ENCODE peak calls at places on chromosome 11, in five cellular contexts. Y, H, K, D and N are unnamed samples.

GRCh38 chr11:69803604-69804218 is 15.5 kb downstream of the FGF3 start:
- DNase-seq in K (no peak), H (no peak), D (no peak), Y (no peak), N (no peak)

GRCh38 chr11:2276999-2277328 is 6.6 kb upstream of the ASCL2 start:
- DNase-seq in H (no peak), D (no peak), Y (no peak), K (no peak), N (no peak)

GRCh38 chr11:86606270-86606848 is 66.1 kb downstream of the ME3 start:
- DNase-seq in Y (no peak), H (no peak), K (no peak), D (no peak), N (no peak)

GRCh38 chr11:15779518-15779917 is 576.8 kb downstream of the SOX6 start:
- DNase-seq in K (no peak), D (no peak), H (no peak), Y (peak), N (no peak)

GRCh38 chr11:115360186-115360824 is 143.9 kb downstream of the CADM1 start:
- DNase-seq in Y (peak), K (no peak), D (no peak), H (no peak), N (no peak)

GRCh38 chr11:67055812-67056211 is 835 bp upstream of the RHOD start:
- DNase-seq in H (peak), Y (peak), K (no peak), D (no peak), N (no peak)

GRCh38 chr11:5891216-5891800 is 1.7 kb upstream of the OR52E5 start:
- DNase-seq in Y (peak), K (peak), D (peak), H (peak), N (no peak)

GRCh38 chr11:117094776-117095175 is 3.5 kb downstream of the SIK3 start:
- DNase-seq in H (peak), Y (peak), K (no peak), D (peak), N (no peak)

GRCh38 chr11:70861534-70861933 is 390.8 kb downstream of the SHANK2 start:
- DNase-seq in H (no peak), Y (no peak), K (no peak), D (no peak), N (no peak)

GRCh38 chr11:72924568-72925190 is 110.5 kb downstream of the ATG16L2 start:
- DNase-seq in Y (peak), D (peak), K (peak), H (peak), N (no peak)

GRCh38 chr11:119316017-119316728 is 757 bp downstream of the MCAM start:
- DNase-seq in Y (no peak), K (no peak), H (no peak), D (no peak), N (no peak)

GRCh38 chr11:102478660-102479245 is 26.2 kb upstream of the TMEM123 start:
- DNase-seq in K (no peak), H (no peak), D (no peak), Y (no peak), N (no peak)

GRCh38 chr11:86632499-86633269 is 39.7 kb downstream of the ME3 start:
- DNase-seq in Y (peak), K (peak), D (peak), H (peak), N (no peak)

DNA sequence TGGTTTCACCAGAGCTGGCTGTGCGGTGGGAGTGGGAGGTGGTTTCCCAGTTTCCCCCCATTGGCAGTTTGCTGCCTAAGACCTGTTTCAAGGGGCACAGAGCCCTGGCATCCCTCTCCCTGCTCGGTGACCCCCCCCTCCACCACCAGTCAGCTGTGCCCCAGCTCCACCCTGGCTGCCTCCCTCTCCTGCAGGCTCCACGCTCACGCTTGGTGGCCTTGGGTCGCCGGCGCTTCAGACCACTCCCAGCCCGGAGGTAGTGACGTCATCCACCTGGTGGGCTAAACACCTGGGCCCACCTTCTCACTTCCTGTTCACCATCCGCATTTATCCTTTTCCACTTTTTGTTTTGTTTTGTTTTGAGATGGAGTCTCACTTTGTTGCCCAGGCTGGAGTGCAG is 7.8 kb downstream of the GAL start:
- DNase-seq in D (no peak), K (no peak), Y (no peak), H (no peak), N (no peak)
- TF ChIP-seq CTCF in D (no peak), K (no peak), Y (no peak), H (no peak), N (no peak)

GRCh38 chr11:62373464-62374110 is 36.3 kb downstream of the ASRGL1 start:
- DNase-seq in D (no peak), Y (no peak), H (no peak), K (no peak), N (no peak)
- TF ChIP-seq CTCF in D (no peak), Y (no peak), H (no peak), K (no peak), N (peak)

GRCh38 chr11:79080506-79080905 is 360.3 kb downstream of the TENM4 start:
- DNase-seq in H (no peak), K (no peak), D (peak), Y (peak), N (no peak)
- TF ChIP-seq CTCF in H (no peak), K (no peak), D (no peak), Y (no peak), N (no peak)

DNA sequence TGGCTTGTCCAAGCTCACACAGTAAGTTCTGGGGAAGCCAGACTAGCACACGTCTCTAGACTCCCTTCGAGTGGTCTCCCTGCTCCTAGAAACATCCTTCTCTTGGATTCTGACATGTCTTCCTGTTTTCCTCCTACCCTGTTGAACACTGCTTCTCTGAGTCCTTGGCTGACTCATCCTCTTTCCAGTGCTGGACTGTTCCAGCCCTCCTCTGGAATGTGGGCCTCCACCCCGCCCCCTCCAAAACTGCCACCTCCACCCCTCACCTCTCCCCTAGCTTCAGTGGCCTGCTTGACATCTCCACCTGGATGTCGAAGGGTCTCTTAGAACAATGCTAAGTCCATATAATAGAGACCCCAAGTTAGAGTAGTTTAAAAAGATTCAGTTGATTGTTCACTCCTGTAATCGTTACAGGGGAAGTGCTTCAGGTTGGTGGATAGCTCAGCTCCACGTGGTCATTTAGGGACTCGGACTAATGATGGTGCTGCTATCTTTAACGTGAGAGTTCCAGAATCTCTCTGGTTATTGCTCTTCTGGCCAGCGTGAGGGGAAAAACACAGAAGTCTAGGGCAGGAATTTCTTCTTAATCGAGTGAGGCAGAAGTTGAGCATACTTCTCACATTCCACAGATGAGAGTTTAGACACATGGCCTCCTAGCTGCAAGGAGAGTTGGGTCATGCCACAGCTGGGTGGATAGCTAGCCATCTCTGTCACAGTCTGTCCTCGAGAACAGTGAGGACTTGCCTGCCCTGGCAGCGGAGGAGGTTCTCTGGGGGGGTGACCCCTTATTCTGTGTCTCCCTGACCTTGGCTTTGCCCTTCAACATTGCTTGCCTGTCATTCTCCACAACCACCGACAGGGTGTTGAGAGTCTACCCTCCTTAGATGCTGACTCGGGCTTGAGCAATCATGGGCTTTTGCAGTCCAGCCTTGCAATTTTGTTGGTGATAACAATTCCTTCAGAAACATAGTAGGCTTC is 4.7 kb upstream of the C11orf96 start:
- DNase-seq in K (peak), Y (peak), D (peak), H (peak), N (no peak)
- TF ChIP-seq CTCF in K (no peak), Y (no peak), D (peak), H (peak), N (no peak)

DNA sequence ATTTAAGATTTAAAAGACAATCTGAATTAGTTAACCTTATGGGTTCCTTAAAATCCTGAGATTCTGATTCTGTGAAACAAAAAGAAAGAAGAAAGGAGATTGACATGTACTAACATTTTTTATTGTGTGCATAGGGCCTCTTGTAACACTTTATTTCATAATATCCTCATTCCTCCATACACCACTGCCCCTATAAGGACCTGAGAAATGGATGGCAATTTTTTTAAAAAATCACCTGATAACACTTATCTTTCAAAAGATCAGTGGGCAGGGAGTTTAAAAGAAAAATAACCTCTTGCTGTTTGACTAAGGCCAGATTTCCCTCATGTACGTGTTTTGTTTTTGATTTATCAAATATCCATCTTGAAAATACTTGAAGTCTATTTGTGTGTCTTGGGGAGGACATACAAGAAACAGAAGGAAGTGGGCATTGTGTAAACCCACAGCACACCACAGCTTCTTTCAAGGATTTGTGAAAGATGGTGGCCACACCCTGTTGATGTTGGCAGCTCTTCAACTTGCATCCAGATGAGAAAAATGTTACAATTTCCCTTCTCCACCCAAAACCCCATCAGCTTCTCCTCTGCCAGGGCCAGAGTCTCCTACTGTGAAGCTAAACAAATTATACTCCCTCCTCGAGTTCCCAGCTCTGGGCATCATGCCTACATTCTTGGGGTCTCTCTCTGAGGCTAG is 35.0 kb upstream of the MPEG1 start:
- DNase-seq in Y (peak), H (peak), D (peak), K (peak), N (no peak)
- TF ChIP-seq CTCF in Y (no peak), H (no peak), D (no peak), K (no peak), N (no peak)

GRCh38 chr11:106585061-106585460 is 433.2 kb downstream of the GUCY1A2 start:
- DNase-seq in D (peak), Y (peak), K (peak), H (peak), N (no peak)
- TF ChIP-seq CTCF in D (peak), Y (peak), K (no peak), H (peak), N (no peak)

GRCh38 chr11:133619973-133620372 is 87.7 kb upstream of the OPCML start:
- DNase-seq in D (no peak), Y (no peak), H (no peak), K (no peak), N (no peak)

GRCh38 chr11:133618500-133618899 is 86.2 kb upstream of the OPCML start:
- DNase-seq in Y (no peak), D (no peak), H (no peak), K (no peak), N (no peak)

GRCh38 chr11:133619397-133619796 is 87.1 kb upstream of the OPCML start:
- DNase-seq in D (no peak), Y (no peak), K (no peak), H (no peak), N (no peak)
- TF ChIP-seq CTCF in D (no peak), Y (no peak), K (no peak), H (no peak), N (no peak)

GRCh38 chr11:61630104-61630503 is 49.2 kb upstream of the SYT7 start:
- DNase-seq in D (no peak), K (no peak), Y (no peak), H (peak), N (no peak)

GRCh38 chr11:61629082-61629481 is 48.2 kb upstream of the SYT7 start:
- DNase-seq in Y (no peak), D (no peak), H (no peak), K (no peak), N (no peak)

GRCh38 chr11:61627831-61628753 is 47.2 kb upstream of the SYT7 start:
- DNase-seq in K (peak), D (peak), Y (peak), H (peak), N (peak)

GRCh38 chr11:61625525-61625924 is 44.6 kb upstream of the SYT7 start:
- DNase-seq in D (no peak), Y (no peak), H (no peak), K (no peak), N (no peak)

GRCh38 chr11:61626580-61627380 is 45.9 kb upstream of the SYT7 start:
- DNase-seq in D (peak), K (no peak), H (peak), Y (peak), N (peak)
- TF ChIP-seq CTCF in D (no peak), K (no peak), H (no peak), Y (no peak), N (no peak)

GRCh38 chr11:64124147-64124546 is 41.8 kb downstream of the MACROD1 start:
- DNase-seq in K (peak), D (no peak), H (no peak), Y (no peak), N (no peak)
- TF ChIP-seq CTCF in K (no peak), D (no peak), H (no peak), Y (no peak), N (no peak)

GRCh38 chr11:44611687-44612437 is 46.4 kb downstream of the CD82 start:
- DNase-seq in D (no peak), K (no peak), H (no peak), Y (no peak), N (no peak)

GRCh38 chr11:44609783-44610155 is 44.3 kb downstream of the CD82 start:
- DNase-seq in K (no peak), Y (no peak), H (no peak), D (no peak), N (no peak)

GRCh38 chr11:44610556-44610955 is 45.1 kb downstream of the CD82 start:
- DNase-seq in H (no peak), Y (no peak), D (no peak), K (no peak), N (no peak)

GRCh38 chr11:44609028-44609782 is 43.7 kb downstream of the CD82 start:
- DNase-seq in D (no peak), H (no peak), Y (no peak), K (no peak), N (no peak)

DNA sequence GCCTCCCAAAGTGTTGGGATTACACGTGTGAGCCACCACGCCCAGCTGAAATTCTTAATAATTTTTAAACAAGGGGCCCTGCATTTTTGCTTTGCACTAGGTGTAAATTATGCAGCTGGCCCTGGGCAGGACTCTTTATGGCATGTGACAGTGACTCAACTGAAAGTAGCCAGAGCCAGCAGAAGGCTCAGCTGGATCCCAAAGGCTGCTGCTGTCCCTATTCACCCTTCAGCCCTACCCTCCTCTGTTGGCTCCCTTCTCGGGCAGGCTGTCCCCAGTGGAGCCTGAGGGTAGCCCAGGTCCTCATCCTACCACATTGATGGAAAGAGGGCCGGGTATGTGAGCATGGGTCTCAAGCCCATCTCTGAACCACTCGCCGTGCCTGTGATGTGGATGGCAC is 45.6 kb downstream of the CD82 start:
- DNase-seq in H (no peak), Y (no peak), D (no peak), K (no peak), N (no peak)
- TF ChIP-seq CTCF in H (no peak), Y (no peak), D (no peak), K (no peak), N (no peak)